ENCODE peak calls at places on chromosomes 2 and 18, in seven cellular contexts. One of them, this sample, is unnamed.

GRCh38 chr2:8144785-8145184 is 537.1 kb upstream of the ID2 start:
- DNase-seq in astrocyte of the hippocampus: peak
- DNase-seq in sigmoid colon: no peak
- DNase-seq in HCEC 1CT: no peak
- DNase-seq in NCI-H524: no peak
- DNase-seq in amniotic epithelial cell: peak
- DNase-seq in activated CD8-positive, alpha-beta T cell treated with anti-CD3 and anti-CD28 coated beads for 36 hours: no peak
- DNase-seq in this sample: no peak

GRCh38 chr2:14712091-14712490 is 79.6 kb downstream of the LRATD1 start:
- DNase-seq in NCI-H524: no peak
- DNase-seq in amniotic epithelial cell: no peak
- DNase-seq in sigmoid colon: no peak
- DNase-seq in activated CD8-positive, alpha-beta T cell treated with anti-CD3 and anti-CD28 coated beads for 36 hours: no peak
- DNase-seq in astrocyte of the hippocampus: no peak
- DNase-seq in HCEC 1CT: peak
- DNase-seq in this sample: no peak

GRCh38 chr2:173278794-173279527 is 75.7 kb upstream of the CDCA7 start:
- DNase-seq in sigmoid colon: no peak
- DNase-seq in HCEC 1CT: no peak
- DNase-seq in NCI-H524: no peak
- DNase-seq in amniotic epithelial cell: peak
- DNase-seq in activated CD8-positive, alpha-beta T cell treated with anti-CD3 and anti-CD28 coated beads for 36 hours: no peak
- DNase-seq in astrocyte of the hippocampus: no peak
- DNase-seq in this sample: no peak

GRCh38 chr18:986071-986470 is 81.4 kb downstream of the ADCYAP1 start:
- DNase-seq in NCI-H524: peak
- DNase-seq in astrocyte of the hippocampus: no peak
- DNase-seq in amniotic epithelial cell: no peak
- DNase-seq in HCEC 1CT: no peak
- DNase-seq in activated CD8-positive, alpha-beta T cell treated with anti-CD3 and anti-CD28 coated beads for 36 hours: no peak
- DNase-seq in sigmoid colon: no peak
- DNase-seq in this sample: no peak

GRCh38 chr2:201964631-201965206 is 68.9 kb upstream of the FZD7 start:
- DNase-seq in sigmoid colon: peak
- DNase-seq in HCEC 1CT: no peak
- DNase-seq in activated CD8-positive, alpha-beta T cell treated with anti-CD3 and anti-CD28 coated beads for 36 hours: peak
- DNase-seq in astrocyte of the hippocampus: peak
- DNase-seq in amniotic epithelial cell: no peak
- DNase-seq in NCI-H524: no peak
- DNase-seq in this sample: no peak

GRCh38 chr2:202681688-202682205 is 47.0 kb downstream of the FAM117B start:
- DNase-seq in HCEC 1CT: no peak
- DNase-seq in activated CD8-positive, alpha-beta T cell treated with anti-CD3 and anti-CD28 coated beads for 36 hours: no peak
- DNase-seq in sigmoid colon: no peak
- DNase-seq in NCI-H524: no peak
- DNase-seq in astrocyte of the hippocampus: no peak
- DNase-seq in amniotic epithelial cell: no peak
- DNase-seq in this sample: no peak

GRCh38 chr2:200703132-200703925 is 108.4 kb upstream of the BZW1 start:
- DNase-seq in amniotic epithelial cell: peak
- DNase-seq in sigmoid colon: no peak
- DNase-seq in NCI-H524: no peak
- DNase-seq in HCEC 1CT: peak
- DNase-seq in astrocyte of the hippocampus: peak
- DNase-seq in activated CD8-positive, alpha-beta T cell treated with anti-CD3 and anti-CD28 coated beads for 36 hours: peak
- DNase-seq in this sample: no peak

GRCh38 chr18:13271512-13271911 is 53.0 kb downstream of the LDLRAD4 start:
- DNase-seq in NCI-H524: no peak
- DNase-seq in astrocyte of the hippocampus: no peak
- DNase-seq in amniotic epithelial cell: no peak
- DNase-seq in activated CD8-positive, alpha-beta T cell treated with anti-CD3 and anti-CD28 coated beads for 36 hours: no peak
- DNase-seq in sigmoid colon: no peak
- DNase-seq in HCEC 1CT: no peak
- DNase-seq in this sample: no peak

GRCh38 chr2:38092196-38092902 is 16.4 kb upstream of the CYP1B1 start:
- DNase-seq in amniotic epithelial cell: peak
- DNase-seq in activated CD8-positive, alpha-beta T cell treated with anti-CD3 and anti-CD28 coated beads for 36 hours: no peak
- DNase-seq in HCEC 1CT: no peak
- DNase-seq in astrocyte of the hippocampus: peak
- DNase-seq in sigmoid colon: peak
- DNase-seq in NCI-H524: no peak
- DNase-seq in this sample: no peak

GRCh38 chr18:36527740-36528455 is 230.4 kb downstream of the FHOD3 start:
- DNase-seq in sigmoid colon: no peak
- DNase-seq in NCI-H524: no peak
- DNase-seq in activated CD8-positive, alpha-beta T cell treated with anti-CD3 and anti-CD28 coated beads for 36 hours: no peak
- DNase-seq in amniotic epithelial cell: no peak
- DNase-seq in HCEC 1CT: no peak
- DNase-seq in astrocyte of the hippocampus: no peak
- DNase-seq in this sample: no peak

GRCh38 chr2:241314181-241314932 is 1.1 kb downstream of the HDLBP start:
- DNase-seq in amniotic epithelial cell: peak
- DNase-seq in NCI-H524: no peak
- DNase-seq in astrocyte of the hippocampus: no peak
- DNase-seq in sigmoid colon: no peak
- DNase-seq in activated CD8-positive, alpha-beta T cell treated with anti-CD3 and anti-CD28 coated beads for 36 hours: no peak
- DNase-seq in HCEC 1CT: peak
- DNase-seq in this sample: no peak

GRCh38 chr2:61662990-61663389 is 124.8 kb upstream of the XPO1 start:
- DNase-seq in HCEC 1CT: no peak
- DNase-seq in activated CD8-positive, alpha-beta T cell treated with anti-CD3 and anti-CD28 coated beads for 36 hours: peak
- DNase-seq in NCI-H524: no peak
- DNase-seq in amniotic epithelial cell: no peak
- DNase-seq in sigmoid colon: no peak
- DNase-seq in astrocyte of the hippocampus: no peak
- DNase-seq in this sample: no peak

GRCh38 chr2:33304032-33304864 is 172.2 kb upstream of the RASGRP3 start:
- DNase-seq in astrocyte of the hippocampus: no peak
- DNase-seq in sigmoid colon: no peak
- DNase-seq in activated CD8-positive, alpha-beta T cell treated with anti-CD3 and anti-CD28 coated beads for 36 hours: no peak
- DNase-seq in NCI-H524: no peak
- DNase-seq in HCEC 1CT: no peak
- DNase-seq in amniotic epithelial cell: no peak
- DNase-seq in this sample: no peak

GRCh38 chr2:98170076-98170475 is 83.1 kb downstream of the VWA3B start:
- DNase-seq in HCEC 1CT: no peak
- DNase-seq in sigmoid colon: no peak
- DNase-seq in activated CD8-positive, alpha-beta T cell treated with anti-CD3 and anti-CD28 coated beads for 36 hours: no peak
- DNase-seq in NCI-H524: no peak
- DNase-seq in astrocyte of the hippocampus: no peak
- DNase-seq in amniotic epithelial cell: peak
- DNase-seq in this sample: no peak

GRCh38 chr18:78244779-78245178 is 734.8 kb upstream of the SALL3 start:
- DNase-seq in amniotic epithelial cell: no peak
- DNase-seq in sigmoid colon: no peak
- DNase-seq in astrocyte of the hippocampus: no peak
- DNase-seq in NCI-H524: no peak
- DNase-seq in activated CD8-positive, alpha-beta T cell treated with anti-CD3 and anti-CD28 coated beads for 36 hours: no peak
- DNase-seq in HCEC 1CT: no peak
- DNase-seq in this sample: no peak

GRCh38 chr2:44230378-44230777 is 44.9 kb upstream of the SLC3A1 start:
- DNase-seq in NCI-H524: peak
- DNase-seq in astrocyte of the hippocampus: no peak
- DNase-seq in amniotic epithelial cell: no peak
- DNase-seq in activated CD8-positive, alpha-beta T cell treated with anti-CD3 and anti-CD28 coated beads for 36 hours: no peak
- DNase-seq in HCEC 1CT: no peak
- DNase-seq in sigmoid colon: no peak
- DNase-seq in this sample: no peak

GRCh38 chr2:184549153-184549552 is 49.2 kb upstream of the ZNF804A start:
- DNase-seq in HCEC 1CT: no peak
- DNase-seq in astrocyte of the hippocampus: no peak
- DNase-seq in NCI-H524: no peak
- DNase-seq in activated CD8-positive, alpha-beta T cell treated with anti-CD3 and anti-CD28 coated beads for 36 hours: no peak
- DNase-seq in sigmoid colon: no peak
- DNase-seq in amniotic epithelial cell: no peak
- DNase-seq in this sample: no peak

GRCh38 chr18:30639361-30639760 is 403.2 kb downstream of the DSC3 start:
- DNase-seq in activated CD8-positive, alpha-beta T cell treated with anti-CD3 and anti-CD28 coated beads for 36 hours: no peak
- DNase-seq in sigmoid colon: no peak
- DNase-seq in HCEC 1CT: no peak
- DNase-seq in astrocyte of the hippocampus: no peak
- DNase-seq in amniotic epithelial cell: no peak
- DNase-seq in NCI-H524: no peak
- DNase-seq in this sample: no peak

GRCh38 chr2:152740743-152741328 is 22.4 kb downstream of the ARL6IP6 start:
- DNase-seq in NCI-H524: no peak
- DNase-seq in activated CD8-positive, alpha-beta T cell treated with anti-CD3 and anti-CD28 coated beads for 36 hours: no peak
- DNase-seq in sigmoid colon: no peak
- DNase-seq in HCEC 1CT: peak
- DNase-seq in astrocyte of the hippocampus: peak
- DNase-seq in amniotic epithelial cell: peak
- DNase-seq in this sample: no peak

GRCh38 chr2:153455856-153456255 is 22.7 kb downstream of the RPRM start:
- DNase-seq in amniotic epithelial cell: no peak
- DNase-seq in astrocyte of the hippocampus: no peak
- DNase-seq in NCI-H524: no peak
- DNase-seq in sigmoid colon: no peak
- DNase-seq in HCEC 1CT: no peak
- DNase-seq in activated CD8-positive, alpha-beta T cell treated with anti-CD3 and anti-CD28 coated beads for 36 hours: no peak
- DNase-seq in this sample: no peak

GRCh38 chr2:128784626-128785306 is 466.1 kb upstream of the HS6ST1 start:
- DNase-seq in amniotic epithelial cell: no peak
- DNase-seq in sigmoid colon: peak
- DNase-seq in astrocyte of the hippocampus: no peak
- DNase-seq in activated CD8-positive, alpha-beta T cell treated with anti-CD3 and anti-CD28 coated beads for 36 hours: no peak
- DNase-seq in NCI-H524: no peak
- DNase-seq in HCEC 1CT: no peak
- DNase-seq in this sample: no peak

GRCh38 chr18:55413474-55413873 is 174.5 kb downstream of the TCF4 start:
- DNase-seq in sigmoid colon: no peak
- DNase-seq in astrocyte of the hippocampus: no peak
- DNase-seq in NCI-H524: no peak
- DNase-seq in amniotic epithelial cell: no peak
- DNase-seq in HCEC 1CT: no peak
- DNase-seq in activated CD8-positive, alpha-beta T cell treated with anti-CD3 and anti-CD28 coated beads for 36 hours: no peak
- DNase-seq in this sample: no peak

GRCh38 chr18:74351354-74351753 is 35.7 kb downstream of the C18orf63 start:
- DNase-seq in sigmoid colon: no peak
- DNase-seq in NCI-H524: no peak
- DNase-seq in activated CD8-positive, alpha-beta T cell treated with anti-CD3 and anti-CD28 coated beads for 36 hours: no peak
- DNase-seq in astrocyte of the hippocampus: peak
- DNase-seq in HCEC 1CT: peak
- DNase-seq in amniotic epithelial cell: no peak
- DNase-seq in this sample: no peak

This sample was measured in left colon.